ENCODE peak calls at places on chromosomes 16 and 17, in ten cellular contexts. V, Q, K, X, M, C, A, T, P and J are unnamed samples.

GRCh38 chr17:7260601-7261376 is 1.5 kb downstream of the CLDN7 start:
- DNase-seq in V (peak), P (no peak), Q (no peak), A (no peak), K (peak), M (no peak), T (peak), X (peak), C (no peak), J (no peak)

GRCh38 chr17:77999413-78000173 is 41.1 kb downstream of the TNRC6C start:
- DNase-seq in M (no peak), A (peak), V (peak), C (no peak), X (no peak), Q (no peak), P (no peak), T (no peak), K (no peak), J (no peak)

GRCh38 chr16:84056933-84057332 is 14.3 kb upstream of the SLC38A8 start:
- DNase-seq in M (no peak), T (no peak), A (no peak), P (no peak), X (no peak), Q (no peak), C (no peak), K (no peak), V (no peak), J (no peak)

GRCh38 chr17:44307387-44308186 is 814 bp upstream of the RUNDC3A start:
- DNase-seq in P (no peak), V (peak), A (peak), X (peak), C (no peak), Q (no peak), M (no peak), K (peak), T (no peak), J (peak)

GRCh38 chr16:89357055-89357454 is 133.3 kb downstream of the ANKRD11 start:
- DNase-seq in K (peak), A (no peak), Q (no peak), T (no peak), M (no peak), C (no peak), V (peak), P (peak), X (no peak), J (no peak)

GRCh38 chr17:36705651-36706436 is 104.5 kb downstream of the MRM1 start:
- DNase-seq in P (peak), Q (no peak), T (no peak), M (no peak), V (peak), X (peak), A (peak), K (no peak), C (no peak), J (peak)

GRCh38 chr16:89602273-89602951 is 11.0 kb upstream of the DPEP1 start:
- DNase-seq in A (peak), P (peak), M (peak), Q (no peak), C (no peak), K (no peak), X (peak), T (peak), V (peak), J (no peak)

GRCh38 chr17:78745407-78746088 is 36.5 kb downstream of the CYTH1 start:
- DNase-seq in C (no peak), A (peak), P (no peak), X (peak), T (no peak), V (peak), K (no peak), M (no peak), Q (no peak), J (no peak)

GRCh38 chr16:79839851-79840321 is 239.3 kb upstream of the MAF start:
- DNase-seq in K (peak), X (no peak), T (no peak), A (no peak), V (no peak), M (no peak), P (no peak), C (no peak), Q (no peak), J (no peak)

GRCh38 chr17:40556884-40557414 is 8.3 kb downstream of the CCR7 start:
- DNase-seq in Q (no peak), M (no peak), T (no peak), K (peak), P (peak), V (no peak), A (no peak), C (no peak), X (no peak), J (no peak)

GRCh38 chr17:56431736-56432135 is 161.8 kb upstream of the NOG start:
- DNase-seq in T (no peak), C (no peak), A (peak), V (no peak), X (no peak), K (no peak), Q (no peak), M (no peak), P (no peak), J (no peak)

GRCh38 chr17:19762515-19762961 is 14.4 kb upstream of the ALDH3A1 start:
- DNase-seq in C (no peak), Q (no peak), V (peak), P (no peak), M (peak), A (peak), K (peak), X (peak), T (peak), J (no peak)

GRCh38 chr17:15273141-15273793 is 8.1 kb upstream of the PMP22 start:
- DNase-seq in Q (no peak), M (peak), X (no peak), T (no peak), C (no peak), K (no peak), P (no peak), A (peak), V (no peak), J (no peak)

GRCh38 chr16:87363771-87364476 is 19.7 kb downstream of the FBXO31 start:
- DNase-seq in Q (no peak), A (no peak), C (no peak), X (no peak), P (no peak), T (no peak), K (peak), M (peak), V (no peak), J (peak)

GRCh38 chr16:24516900-24517669 is 22.3 kb upstream of the RBBP6 start:
- DNase-seq in K (peak), A (peak), V (peak), Q (peak), M (peak), P (peak), T (peak), C (peak), X (peak), J (peak)

GRCh38 chr16:57477531-57478202 is 8.6 kb downstream of the DOK4 start:
- DNase-seq in K (no peak), Q (no peak), V (no peak), M (no peak), P (no peak), T (no peak), X (no peak), C (no peak), A (no peak), J (no peak)

GRCh38 chr16:79621027-79621426 is 20.5 kb upstream of the MAF start:
- DNase-seq in Q (no peak), P (no peak), K (no peak), M (no peak), A (no peak), T (no peak), V (no peak), X (no peak), C (no peak), J (no peak)

GRCh38 chr17:48444531-48445247 is 14.7 kb upstream of the SKAP1 start:
- DNase-seq in M (no peak), X (no peak), Q (no peak), V (no peak), K (no peak), P (no peak), C (no peak), A (no peak), T (no peak), J (no peak)

GRCh38 chr16:4414187-4414909 is 2.0 kb downstream of the CORO7 start:
- DNase-seq in X (no peak), T (no peak), K (no peak), A (no peak), M (no peak), P (no peak), Q (no peak), C (no peak), V (no peak), J (no peak)

GRCh38 chr16:88684569-88685155 is 1.6 kb downstream of the SNAI3 start:
- DNase-seq in T (no peak), K (no peak), V (no peak), Q (no peak), M (no peak), X (no peak), A (no peak), P (no peak), C (no peak), J (no peak)

GRCh38 chr17:21452377-21453143 is 76.4 kb downstream of the KCNJ12 start:
- DNase-seq in X (peak), M (peak), Q (peak), P (peak), V (peak), K (no peak), T (no peak), A (peak), C (peak), J (no peak)

GRCh38 chr17:410674-411401 is 58.2 kb upstream of the RPH3AL start:
- DNase-seq in X (no peak), T (no peak), A (peak), C (no peak), V (peak), P (peak), K (no peak), Q (no peak), M (peak), J (no peak)

GRCh38 chr16:64469906-64470702 is 651.8 kb downstream of the CDH11 start:
- DNase-seq in K (peak), M (no peak), A (no peak), X (no peak), Q (no peak), T (no peak), P (no peak), C (no peak), V (peak), J (no peak)

GRCh38 chr17:82863941-82864720 is 24.3 kb upstream of the ZNF750 start:
- DNase-seq in A (peak), T (no peak), Q (peak), P (peak), V (peak), K (no peak), M (peak), C (no peak), X (no peak), J (no peak)

GRCh38 chr16:13935408-13935807 is 15.5 kb downstream of the ERCC4 start:
- DNase-seq in Q (no peak), A (no peak), P (peak), M (no peak), C (no peak), V (no peak), X (peak), T (no peak), K (no peak), J (no peak)

GRCh38 chr16:67546091-67546501 is 16.2 kb upstream of the CTCF start:
- DNase-seq in Q (no peak), P (no peak), A (no peak), M (no peak), K (no peak), T (no peak), C (no peak), X (no peak), V (no peak), J (no peak)
- TF ChIP-seq CTCF in Q (no peak), P (no peak), A (no peak), M (no peak), K (no peak), T (no peak), C (no peak), X (no peak), V (no peak), J (no peak)

GRCh38 chr17:58312824-58313223 is 15.8 kb downstream of the TSPOAP1 start:
- DNase-seq in T (no peak), M (no peak), V (no peak), A (no peak), K (no peak), P (no peak), C (no peak), Q (no peak), X (no peak), J (peak)
- TF ChIP-seq CTCF in T (no peak), M (no peak), V (no peak), A (peak), K (no peak), P (peak), C (peak), Q (no peak), X (no peak), J (peak)

DNA sequence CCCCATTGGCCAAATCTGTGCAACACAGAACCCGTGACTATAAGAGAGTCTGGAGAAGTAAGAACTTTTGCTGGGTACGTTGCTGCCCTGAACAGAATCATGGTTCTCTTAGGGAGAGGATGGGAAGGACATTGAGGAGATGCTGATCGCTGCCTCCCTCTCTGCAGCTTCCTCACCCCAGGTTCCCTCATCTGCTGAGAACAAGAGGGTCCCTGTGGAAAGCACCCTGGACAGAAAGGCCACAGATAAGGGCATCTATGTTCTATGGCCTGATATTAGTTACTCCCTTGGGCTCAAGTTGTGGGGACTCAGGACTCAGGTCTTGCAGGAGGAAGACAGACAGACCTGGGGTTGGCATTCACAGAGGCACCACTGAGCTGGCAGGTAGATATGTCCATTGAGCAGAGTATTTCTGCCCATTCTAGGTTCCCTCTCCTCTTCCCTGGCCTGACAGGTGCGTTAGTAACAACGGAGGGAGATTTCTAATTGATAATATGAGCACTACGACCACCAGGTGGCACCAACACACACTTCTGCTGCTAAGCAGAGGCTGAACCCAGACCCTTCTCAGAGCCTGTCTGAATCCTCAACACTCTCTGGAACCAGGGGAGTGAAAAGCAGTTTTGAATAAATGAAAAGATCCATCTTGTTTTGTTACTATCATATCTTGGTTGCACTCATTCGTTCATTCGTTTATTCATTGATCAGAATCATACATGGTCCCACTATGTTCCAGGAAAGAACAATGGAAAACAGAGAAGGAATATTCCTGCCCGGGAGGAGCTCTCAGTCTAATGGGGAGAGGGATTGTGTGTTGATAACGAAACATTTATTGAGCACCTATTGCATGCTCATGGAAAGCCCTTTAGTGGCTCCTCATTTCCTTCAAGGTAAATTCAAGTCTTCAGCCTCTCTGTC is 56.4 kb downstream of the SLC6A2 start:
- DNase-seq in A (peak), X (peak), C (no peak), Q (peak), P (peak), K (peak), M (peak), T (peak), V (peak), J (no peak)
- TF ChIP-seq CTCF in A (peak), X (peak), C (peak), Q (peak), P (peak), K (peak), M (peak), T (no peak), V (peak), J (peak)

GRCh38 chr16:31455601-31456314 is 3.5 kb upstream of the ARMC5 start:
- DNase-seq in T (no peak), V (peak), C (no peak), X (peak), M (no peak), P (peak), Q (no peak), K (no peak), A (no peak), J (no peak)
- TF ChIP-seq CTCF in T (no peak), V (peak), C (peak), X (no peak), M (no peak), P (peak), Q (peak), K (no peak), A (peak), J (peak)